ENCODE peak calls at places on chromosome 2, in ten cellular contexts. One of them, this sample, is unnamed.
A peak's percentile ranks its signal among the peaks of the same experiment; 100 is the strongest.

GRCh38 chr2:150472122-150472899 is 15.2 kb downstream of the RND3 start:
- DNase-seq in epithelial cell of proximal tubule: no peak
- DNase-seq in heart left ventricle: peak; percentile 63
- DNase-seq in neural crest cell: no peak
- DNase-seq in fibroblast of mammary gland: peak; percentile 86
- DNase-seq in AG09319: no peak
- DNase-seq in progenitor cell of endocrine pancreas: no peak
- DNase-seq in astrocyte of the spinal cord: peak; percentile 72
- DNase-seq in CD8-positive, alpha-beta T cell: no peak
- DNase-seq in Panc1: no peak
- DNase-seq in this sample: no peak

GRCh38 chr2:110979834-110980612 is 140.7 kb upstream of the BCL2L11 start:
- DNase-seq in epithelial cell of proximal tubule: no peak
- DNase-seq in heart left ventricle: no peak
- DNase-seq in neural crest cell: no peak
- DNase-seq in fibroblast of mammary gland: no peak
- DNase-seq in AG09319: no peak
- DNase-seq in progenitor cell of endocrine pancreas: no peak
- DNase-seq in astrocyte of the spinal cord: no peak
- DNase-seq in CD8-positive, alpha-beta T cell: no peak
- DNase-seq in Panc1: no peak
- DNase-seq in this sample: no peak

GRCh38 chr2:31539505-31539904 is 41.2 kb downstream of the SRD5A2 start:
- DNase-seq in epithelial cell of proximal tubule: no peak
- DNase-seq in heart left ventricle: no peak
- DNase-seq in neural crest cell: no peak
- DNase-seq in fibroblast of mammary gland: no peak
- DNase-seq in AG09319: no peak
- DNase-seq in progenitor cell of endocrine pancreas: no peak
- DNase-seq in astrocyte of the spinal cord: no peak
- DNase-seq in CD8-positive, alpha-beta T cell: no peak
- DNase-seq in Panc1: no peak
- DNase-seq in this sample: no peak

GRCh38 chr2:226869371-226869770 is 33.5 kb downstream of the RHBDD1 start:
- DNase-seq in epithelial cell of proximal tubule: no peak
- DNase-seq in heart left ventricle: no peak
- DNase-seq in neural crest cell: no peak
- DNase-seq in fibroblast of mammary gland: no peak
- DNase-seq in AG09319: no peak
- DNase-seq in progenitor cell of endocrine pancreas: no peak
- DNase-seq in astrocyte of the spinal cord: peak; percentile 35
- DNase-seq in CD8-positive, alpha-beta T cell: no peak
- DNase-seq in Panc1: no peak
- DNase-seq in this sample: no peak

GRCh38 chr2:112483047-112483473 is 1.1 kb downstream of the TTL start:
- DNase-seq in epithelial cell of proximal tubule: no peak
- DNase-seq in heart left ventricle: no peak
- DNase-seq in neural crest cell: peak; percentile 6
- DNase-seq in fibroblast of mammary gland: peak; percentile 80
- DNase-seq in AG09319: no peak
- DNase-seq in progenitor cell of endocrine pancreas: no peak
- DNase-seq in astrocyte of the spinal cord: peak; percentile 57
- DNase-seq in CD8-positive, alpha-beta T cell: no peak
- DNase-seq in Panc1: no peak
- DNase-seq in this sample: no peak

GRCh38 chr2:200383380-200384110 is 77.1 kb downstream of the SPATS2L start:
- DNase-seq in epithelial cell of proximal tubule: no peak
- DNase-seq in heart left ventricle: no peak
- DNase-seq in neural crest cell: no peak
- DNase-seq in fibroblast of mammary gland: peak; percentile 77
- DNase-seq in AG09319: no peak
- DNase-seq in progenitor cell of endocrine pancreas: no peak
- DNase-seq in astrocyte of the spinal cord: peak; percentile 85
- DNase-seq in CD8-positive, alpha-beta T cell: no peak
- DNase-seq in Panc1: no peak
- DNase-seq in this sample: no peak

GRCh38 chr2:54088191-54088634 is 27.2 kb upstream of the ACYP2 start:
- DNase-seq in epithelial cell of proximal tubule: no peak
- DNase-seq in heart left ventricle: no peak
- DNase-seq in neural crest cell: no peak
- DNase-seq in fibroblast of mammary gland: peak; percentile 47
- DNase-seq in AG09319: no peak
- DNase-seq in progenitor cell of endocrine pancreas: no peak
- DNase-seq in astrocyte of the spinal cord: peak; percentile 57
- DNase-seq in CD8-positive, alpha-beta T cell: no peak
- DNase-seq in Panc1: no peak
- DNase-seq in this sample: no peak

GRCh38 chr2:11343626-11344341 is 652 bp downstream of the ROCK2 start:
- DNase-seq in epithelial cell of proximal tubule: no peak
- DNase-seq in heart left ventricle: peak; percentile 66
- DNase-seq in neural crest cell: peak; percentile 42
- DNase-seq in fibroblast of mammary gland: peak; percentile 24
- DNase-seq in AG09319: no peak
- DNase-seq in progenitor cell of endocrine pancreas: peak; percentile 57
- DNase-seq in astrocyte of the spinal cord: peak; percentile 27
- DNase-seq in CD8-positive, alpha-beta T cell: peak; percentile 58
- DNase-seq in Panc1: no peak
- DNase-seq in this sample: peak; percentile 42

GRCh38 chr2:8371653-8372052 is 310.2 kb upstream of the ID2 start:
- DNase-seq in epithelial cell of proximal tubule: no peak
- DNase-seq in heart left ventricle: no peak
- DNase-seq in neural crest cell: no peak
- DNase-seq in fibroblast of mammary gland: no peak
- DNase-seq in AG09319: no peak
- DNase-seq in progenitor cell of endocrine pancreas: no peak
- DNase-seq in astrocyte of the spinal cord: no peak
- DNase-seq in CD8-positive, alpha-beta T cell: no peak
- DNase-seq in Panc1: no peak
- DNase-seq in this sample: no peak

DNA sequence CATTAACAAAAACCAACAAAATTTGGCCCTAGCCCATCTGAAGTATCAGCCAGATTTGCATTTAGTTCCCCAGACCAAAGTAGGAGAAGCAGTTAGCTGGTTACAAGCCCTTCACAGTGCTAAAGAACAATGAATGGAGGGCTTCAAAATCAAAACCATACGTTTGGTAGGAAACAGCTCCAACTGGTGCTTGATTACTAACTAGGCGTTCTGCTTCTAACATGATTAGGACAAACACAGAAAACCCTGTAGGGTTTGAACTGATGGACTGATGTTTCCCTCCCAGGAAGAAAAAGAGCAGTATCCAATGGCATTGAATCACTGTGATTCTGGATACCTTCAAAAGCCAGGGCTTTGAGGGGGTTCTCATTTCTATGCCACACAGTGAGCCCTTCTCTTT is 20.5 kb upstream of the STAT4 start:
- DNase-seq in epithelial cell of proximal tubule: no peak
- DNase-seq in heart left ventricle: no peak
- DNase-seq in neural crest cell: no peak
- DNase-seq in fibroblast of mammary gland: peak; percentile 57
- DNase-seq in AG09319: no peak
- DNase-seq in progenitor cell of endocrine pancreas: no peak
- DNase-seq in astrocyte of the spinal cord: peak; percentile 26
- DNase-seq in CD8-positive, alpha-beta T cell: no peak
- DNase-seq in Panc1: no peak
- DNase-seq in this sample: no peak
- TF ChIP-seq CTCF in epithelial cell of proximal tubule: no peak
- TF ChIP-seq CTCF in heart left ventricle: no peak
- TF ChIP-seq CTCF in neural crest cell: no peak
- TF ChIP-seq CTCF in fibroblast of mammary gland: no peak
- TF ChIP-seq CTCF in AG09319: no peak
- TF ChIP-seq CTCF in progenitor cell of endocrine pancreas: no peak
- TF ChIP-seq CTCF in astrocyte of the spinal cord: no peak
- TF ChIP-seq CTCF in CD8-positive, alpha-beta T cell: no peak
- TF ChIP-seq CTCF in Panc1: no peak
- TF ChIP-seq CTCF in this sample: no peak

GRCh38 chr2:18987021-18987420 is 371.4 kb downstream of the OSR1 start:
- DNase-seq in epithelial cell of proximal tubule: no peak
- DNase-seq in heart left ventricle: no peak
- DNase-seq in neural crest cell: no peak
- DNase-seq in fibroblast of mammary gland: peak; percentile 23
- DNase-seq in AG09319: no peak
- DNase-seq in progenitor cell of endocrine pancreas: no peak
- DNase-seq in astrocyte of the spinal cord: no peak
- DNase-seq in CD8-positive, alpha-beta T cell: no peak
- DNase-seq in Panc1: no peak
- DNase-seq in this sample: no peak

GRCh38 chr2:18988557-18989232 is 369.7 kb downstream of the OSR1 start:
- DNase-seq in epithelial cell of proximal tubule: no peak
- DNase-seq in heart left ventricle: no peak
- DNase-seq in neural crest cell: no peak
- DNase-seq in fibroblast of mammary gland: no peak
- DNase-seq in AG09319: no peak
- DNase-seq in progenitor cell of endocrine pancreas: no peak
- DNase-seq in astrocyte of the spinal cord: peak; percentile 40
- DNase-seq in CD8-positive, alpha-beta T cell: no peak
- DNase-seq in Panc1: no peak
- DNase-seq in this sample: no peak

GRCh38 chr2:18986046-18986445 is 372.4 kb downstream of the OSR1 start:
- DNase-seq in epithelial cell of proximal tubule: no peak
- DNase-seq in heart left ventricle: no peak
- DNase-seq in neural crest cell: no peak
- DNase-seq in fibroblast of mammary gland: no peak
- DNase-seq in AG09319: no peak
- DNase-seq in progenitor cell of endocrine pancreas: no peak
- DNase-seq in astrocyte of the spinal cord: peak; percentile 57
- DNase-seq in CD8-positive, alpha-beta T cell: no peak
- DNase-seq in Panc1: no peak
- DNase-seq in this sample: no peak

GRCh38 chr2:18991177-18992168 is 366.9 kb downstream of the OSR1 start:
- DNase-seq in epithelial cell of proximal tubule: peak; percentile 44
- DNase-seq in heart left ventricle: peak; percentile 27
- DNase-seq in neural crest cell: no peak
- DNase-seq in fibroblast of mammary gland: peak; percentile 51
- DNase-seq in AG09319: peak; percentile 61
- DNase-seq in progenitor cell of endocrine pancreas: no peak
- DNase-seq in astrocyte of the spinal cord: peak; percentile 74
- DNase-seq in CD8-positive, alpha-beta T cell: no peak
- DNase-seq in Panc1: peak; percentile 27
- DNase-seq in this sample: no peak

DNA sequence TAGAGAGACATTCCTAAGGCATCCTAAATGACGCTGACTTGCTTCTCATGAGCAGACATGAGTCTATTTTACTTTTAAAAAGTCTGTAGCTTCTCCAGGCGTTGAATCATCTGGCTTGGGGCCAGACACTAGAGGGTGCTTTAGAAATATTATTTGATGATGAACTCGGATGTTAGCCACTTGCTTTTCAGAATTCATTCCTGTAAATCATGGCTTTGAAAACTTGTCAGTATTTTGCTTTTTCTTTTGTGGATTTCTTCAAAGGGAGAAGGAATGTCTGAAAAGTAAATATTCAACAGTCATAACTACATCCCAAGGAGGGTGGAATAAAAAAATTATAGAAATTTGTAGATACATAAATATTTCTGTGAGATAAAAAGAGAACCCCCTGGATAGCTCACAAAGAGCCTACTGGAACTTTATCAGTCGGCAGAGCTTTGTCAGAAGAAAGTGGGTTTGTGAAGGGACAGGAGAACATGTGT is 370.8 kb downstream of the OSR1 start:
- DNase-seq in epithelial cell of proximal tubule: peak; percentile 15
- DNase-seq in heart left ventricle: peak; percentile 78
- DNase-seq in neural crest cell: no peak
- DNase-seq in fibroblast of mammary gland: peak; percentile 95
- DNase-seq in AG09319: peak; percentile 65
- DNase-seq in progenitor cell of endocrine pancreas: no peak
- DNase-seq in astrocyte of the spinal cord: peak; percentile 98
- DNase-seq in CD8-positive, alpha-beta T cell: no peak
- DNase-seq in Panc1: peak; percentile 43
- DNase-seq in this sample: no peak
- TF ChIP-seq CTCF in epithelial cell of proximal tubule: peak; percentile 24
- TF ChIP-seq CTCF in heart left ventricle: peak; percentile 5
- TF ChIP-seq CTCF in neural crest cell: no peak
- TF ChIP-seq CTCF in fibroblast of mammary gland: peak; percentile 30
- TF ChIP-seq CTCF in AG09319: peak; percentile 32
- TF ChIP-seq CTCF in progenitor cell of endocrine pancreas: no peak
- TF ChIP-seq CTCF in astrocyte of the spinal cord: peak; percentile 8
- TF ChIP-seq CTCF in CD8-positive, alpha-beta T cell: no peak
- TF ChIP-seq CTCF in Panc1: no peak
- TF ChIP-seq CTCF in this sample: no peak

GRCh38 chr2:186544255-186544675 is 45.6 kb upstream of the ITGAV start:
- DNase-seq in epithelial cell of proximal tubule: peak; percentile 93
- DNase-seq in heart left ventricle: no peak
- DNase-seq in neural crest cell: no peak
- DNase-seq in fibroblast of mammary gland: peak; percentile 87
- DNase-seq in AG09319: no peak
- DNase-seq in progenitor cell of endocrine pancreas: no peak
- DNase-seq in astrocyte of the spinal cord: peak; percentile 88
- DNase-seq in CD8-positive, alpha-beta T cell: no peak
- DNase-seq in Panc1: peak; percentile 50
- DNase-seq in this sample: no peak

GRCh38 chr2:186551323-186552050 is 38.4 kb upstream of the ITGAV start:
- DNase-seq in epithelial cell of proximal tubule: no peak
- DNase-seq in heart left ventricle: no peak
- DNase-seq in neural crest cell: no peak
- DNase-seq in fibroblast of mammary gland: peak; percentile 70
- DNase-seq in AG09319: no peak
- DNase-seq in progenitor cell of endocrine pancreas: no peak
- DNase-seq in astrocyte of the spinal cord: peak; percentile 39
- DNase-seq in CD8-positive, alpha-beta T cell: no peak
- DNase-seq in Panc1: no peak
- DNase-seq in this sample: no peak

GRCh38 chr2:186542002-186542401 is 47.9 kb upstream of the ITGAV start:
- DNase-seq in epithelial cell of proximal tubule: peak; percentile 32
- DNase-seq in heart left ventricle: no peak
- DNase-seq in neural crest cell: no peak
- DNase-seq in fibroblast of mammary gland: no peak
- DNase-seq in AG09319: no peak
- DNase-seq in progenitor cell of endocrine pancreas: no peak
- DNase-seq in astrocyte of the spinal cord: no peak
- DNase-seq in CD8-positive, alpha-beta T cell: no peak
- DNase-seq in Panc1: no peak
- DNase-seq in this sample: no peak

GRCh38 chr2:186543561-186544131 is 46.2 kb upstream of the ITGAV start:
- DNase-seq in epithelial cell of proximal tubule: peak; percentile 68
- DNase-seq in heart left ventricle: no peak
- DNase-seq in neural crest cell: no peak
- DNase-seq in fibroblast of mammary gland: peak; percentile 95
- DNase-seq in AG09319: no peak
- DNase-seq in progenitor cell of endocrine pancreas: no peak
- DNase-seq in astrocyte of the spinal cord: peak; percentile 86
- DNase-seq in CD8-positive, alpha-beta T cell: no peak
- DNase-seq in Panc1: peak; percentile 10
- DNase-seq in this sample: no peak

GRCh38 chr2:186546842-186547241 is 43.0 kb upstream of the ITGAV start:
- DNase-seq in epithelial cell of proximal tubule: peak; percentile 20
- DNase-seq in heart left ventricle: no peak
- DNase-seq in neural crest cell: no peak
- DNase-seq in fibroblast of mammary gland: peak; percentile 56
- DNase-seq in AG09319: no peak
- DNase-seq in progenitor cell of endocrine pancreas: no peak
- DNase-seq in astrocyte of the spinal cord: no peak
- DNase-seq in CD8-positive, alpha-beta T cell: no peak
- DNase-seq in Panc1: no peak
- DNase-seq in this sample: no peak
- TF ChIP-seq CTCF in epithelial cell of proximal tubule: no peak
- TF ChIP-seq CTCF in heart left ventricle: no peak
- TF ChIP-seq CTCF in neural crest cell: no peak
- TF ChIP-seq CTCF in fibroblast of mammary gland: no peak
- TF ChIP-seq CTCF in AG09319: no peak
- TF ChIP-seq CTCF in progenitor cell of endocrine pancreas: no peak
- TF ChIP-seq CTCF in astrocyte of the spinal cord: no peak
- TF ChIP-seq CTCF in CD8-positive, alpha-beta T cell: no peak
- TF ChIP-seq CTCF in Panc1: no peak
- TF ChIP-seq CTCF in this sample: no peak

GRCh38 chr2:148565272-148565894 is 79.2 kb upstream of the EPC2 start:
- DNase-seq in epithelial cell of proximal tubule: no peak
- DNase-seq in heart left ventricle: no peak
- DNase-seq in neural crest cell: no peak
- DNase-seq in fibroblast of mammary gland: peak; percentile 7
- DNase-seq in AG09319: no peak
- DNase-seq in progenitor cell of endocrine pancreas: no peak
- DNase-seq in astrocyte of the spinal cord: no peak
- DNase-seq in CD8-positive, alpha-beta T cell: no peak
- DNase-seq in Panc1: no peak
- DNase-seq in this sample: no peak
- TF ChIP-seq CTCF in epithelial cell of proximal tubule: peak; percentile 47
- TF ChIP-seq CTCF in heart left ventricle: peak; percentile 29
- TF ChIP-seq CTCF in neural crest cell: no peak
- TF ChIP-seq CTCF in fibroblast of mammary gland: peak; percentile 22
- TF ChIP-seq CTCF in AG09319: peak; percentile 11
- TF ChIP-seq CTCF in progenitor cell of endocrine pancreas: no peak
- TF ChIP-seq CTCF in astrocyte of the spinal cord: peak; percentile 20
- TF ChIP-seq CTCF in CD8-positive, alpha-beta T cell: no peak
- TF ChIP-seq CTCF in Panc1: peak; percentile 34
- TF ChIP-seq CTCF in this sample: no peak